ENCODE peak calls at places on chromosomes 11 and 22, in nine cellular contexts. Q is AG09309, B is WERI-Rb-1, T is hepatocyte, H is coronary artery, O is A673, F is lower lobe of right lung, A is body of pancreas, W is epithelial cell of esophagus. P is an unnamed sample.

GRCh38 chr22:22764085-22764484 is 119.7 kb downstream of the GGTLC2 start:
- DNase-seq in O (no peak), F (no peak), W (no peak), A (no peak), Q (no peak), H (no peak), T (no peak), B (no peak), P (no peak)

GRCh38 chr11:120929090-120929489 is 94.8 kb upstream of the TBCEL start:
- DNase-seq in W (no peak), A (no peak), Q (no peak), F (no peak), B (no peak), H (no peak), T (no peak), O (no peak), P (peak)

GRCh38 chr22:31344369-31345330 is 1.5 kb downstream of the PATZ1 start:
- DNase-seq in A (peak), W (peak), F (peak), H (no peak), Q (no peak), T (peak), B (no peak), O (peak), P (peak)

GRCh38 chr11:66867425-66868040 is 10.7 kb downstream of the LRFN4 start:
- DNase-seq in O (no peak), A (no peak), F (no peak), B (peak), W (no peak), T (no peak), Q (no peak), H (no peak), P (no peak)

GRCh38 chr11:48001438-48002021 is 21.2 kb downstream of the PTPRJ start:
- DNase-seq in T (no peak), B (no peak), Q (peak), F (no peak), H (no peak), W (no peak), A (no peak), O (no peak), P (peak)

GRCh38 chr22:27985323-27986275 is 66.5 kb upstream of the PITPNB start:
- DNase-seq in T (no peak), H (peak), B (no peak), A (no peak), F (no peak), W (no peak), Q (no peak), O (no peak), P (no peak)

GRCh38 chr11:13271060-13271693 is 6.4 kb upstream of the BMAL1 start:
- DNase-seq in A (no peak), B (no peak), F (no peak), W (no peak), H (no peak), Q (no peak), T (no peak), O (no peak), P (no peak)

GRCh38 chr11:70758206-70758605 is 359.9 kb downstream of the CTTN start:
- DNase-seq in T (no peak), H (no peak), A (no peak), O (no peak), Q (no peak), F (no peak), B (no peak), W (no peak), P (no peak)

GRCh38 chr11:4123218-4123617 is 28.6 kb downstream of the RRM1 start:
- DNase-seq in T (no peak), F (no peak), H (no peak), W (no peak), A (no peak), O (no peak), B (no peak), Q (no peak), P (no peak)

GRCh38 chr11:122692444-122692843 is 36.9 kb downstream of the UBASH3B start:
- DNase-seq in O (no peak), T (no peak), F (no peak), H (no peak), Q (no peak), W (no peak), B (no peak), A (no peak), P (no peak)

GRCh38 chr11:70203749-70204465 is 811 bp downstream of the FADD start:
- DNase-seq in W (peak), F (peak), B (peak), O (peak), T (peak), A (peak), Q (peak), H (no peak), P (peak)

GRCh38 chr11:73342633-73343032 is 33.6 kb upstream of the RELT start:
- DNase-seq in O (no peak), T (peak), H (no peak), F (no peak), Q (no peak), B (no peak), A (no peak), W (peak), P (no peak)

GRCh38 chr22:28029201-28029948 is 110.3 kb upstream of the PITPNB start:
- DNase-seq in H (peak), A (peak), T (no peak), O (peak), B (no peak), Q (no peak), F (peak), W (no peak), P (peak)

GRCh38 chr11:75583710-75584658 is 21.9 kb downstream of the SERPINH1 start:
- DNase-seq in H (peak), O (peak), B (peak), T (peak), W (no peak), F (peak), Q (no peak), A (peak), P (peak)

GRCh38 chr22:44448271-44448780 is 49.7 kb downstream of the RTL6 start:
- DNase-seq in O (peak), B (no peak), H (no peak), F (no peak), T (peak), A (peak), W (peak), Q (peak), P (peak)

GRCh38 chr11:94788396-94788795 is 20.2 kb downstream of the AMOTL1 start:
- DNase-seq in A (no peak), O (no peak), H (no peak), W (no peak), B (no peak), F (no peak), Q (no peak), T (peak), P (no peak)

GRCh38 chr11:11427185-11427944 is 74.3 kb upstream of the CSNK2A3 start:
- DNase-seq in O (no peak), T (no peak), F (no peak), H (no peak), A (no peak), Q (no peak), B (no peak), W (no peak), P (no peak)

GRCh38 chr22:47221840-47222615 is 459.6 kb downstream of the TBC1D22A start:
- DNase-seq in B (no peak), T (no peak), Q (no peak), A (no peak), W (no peak), O (no peak), H (no peak), F (no peak), P (no peak)

GRCh38 chr11:119509969-119510401 is 87.0 kb upstream of the THY1 start:
- DNase-seq in O (peak), Q (peak), B (no peak), F (no peak), H (no peak), W (peak), A (no peak), T (peak), P (peak)

GRCh38 chr11:2313051-2313951 is 11.5 kb downstream of the TSPAN32 start:
- DNase-seq in W (no peak), Q (no peak), B (no peak), A (peak), T (no peak), F (peak), H (no peak), O (no peak), P (no peak)

GRCh38 chr22:24105018-24105360 is 76.3 kb upstream of the SUSD2 start:
- DNase-seq in O (no peak), A (no peak), B (peak), F (peak), W (no peak), T (peak), Q (no peak), H (no peak), P (peak)

GRCh38 chr11:117239295-117239694 is 6.8 kb downstream of the RNF214 start:
- DNase-seq in Q (peak), T (peak), O (no peak), A (no peak), F (no peak), W (peak), H (no peak), B (peak), P (peak)

GRCh38 chr11:19975414-19975990 is 184.8 kb downstream of the DBX1 start:
- DNase-seq in O (no peak), W (no peak), A (no peak), B (no peak), T (no peak), H (no peak), F (no peak), Q (no peak), P (no peak)

GRCh38 chr11:111469200-111469599 is 43.0 kb downstream of the BTG4 start:
- DNase-seq in T (no peak), B (peak), H (peak), W (no peak), Q (no peak), F (no peak), O (no peak), A (no peak), P (no peak)

GRCh38 chr11:13440100-13440855 is 22.7 kb downstream of the BTBD10 start:
- DNase-seq in A (peak), Q (peak), T (peak), B (no peak), F (no peak), H (no peak), O (peak), W (peak), P (peak)

GRCh38 chr11:27201454-27202302 is 161.1 kb downstream of the BBOX1 start:
- DNase-seq in T (peak), B (peak), A (peak), Q (peak), H (no peak), O (peak), F (peak), W (peak), P (peak)

GRCh38 chr22:20866716-20867115 is 7.9 kb downstream of the SNAP29 start:
- DNase-seq in W (no peak), O (no peak), B (no peak), A (no peak), H (no peak), T (no peak), Q (no peak), F (no peak), P (no peak)

GRCh38 chr11:62337682-62338181 is 484 bp downstream of the ASRGL1 start:
- DNase-seq in W (peak), O (peak), T (peak), B (peak), F (peak), H (no peak), A (peak), Q (no peak), P (peak)

GRCh38 chr11:9982796-9983579 is 311.0 kb downstream of the SBF2 start:
- DNase-seq in O (peak), W (peak), H (no peak), B (peak), Q (no peak), T (peak), F (no peak), A (no peak), P (peak)

GRCh38 chr11:34614334-34615113 is 6.4 kb upstream of the EHF start:
- DNase-seq in A (no peak), O (no peak), B (no peak), W (no peak), T (no peak), F (no peak), H (no peak), Q (peak), P (peak)

GRCh38 chr11:119120639-119121007 is 757 bp upstream of the HINFP start:
- DNase-seq in W (no peak), Q (no peak), O (peak), A (no peak), B (peak), T (peak), F (no peak), H (no peak), P (peak)

GRCh38 chr11:108338750-108339149 is 115.9 kb downstream of the ATM start:
- DNase-seq in B (no peak), A (no peak), O (no peak), T (no peak), W (peak), H (no peak), F (no peak), Q (no peak), P (no peak)

GRCh38 chr11:130725417-130726233 is 190.7 kb downstream of the SNX19 start:
- DNase-seq in W (peak), O (no peak), Q (no peak), F (no peak), H (no peak), T (no peak), B (no peak), A (no peak), P (no peak)

GRCh38 chr22:36225333-36225922 is 13.9 kb downstream of the APOL2 start:
- DNase-seq in F (no peak), A (no peak), B (no peak), W (no peak), H (peak), O (no peak), T (no peak), Q (no peak), P (no peak)

GRCh38 chr11:122440783-122441701 is 214.5 kb upstream of the UBASH3B start:
- DNase-seq in Q (no peak), A (peak), H (no peak), B (no peak), O (peak), W (no peak), F (no peak), T (peak), P (peak)

GRCh38 chr11:330694-331314 is 10.1 kb upstream of the IFITM3 start:
- DNase-seq in O (no peak), A (no peak), T (no peak), W (no peak), F (no peak), H (peak), Q (no peak), B (no peak), P (no peak)

GRCh38 chr11:132772712-132773545 is 759.4 kb downstream of the OPCML start:
- DNase-seq in T (no peak), H (no peak), Q (no peak), B (no peak), W (no peak), A (no peak), O (peak), F (no peak), P (no peak)

GRCh38 chr11:20090654-20091374 is 69.5 kb downstream of the DBX1 start:
- DNase-seq in Q (no peak), T (no peak), B (peak), W (no peak), O (no peak), H (no peak), F (no peak), A (no peak), P (no peak)

GRCh38 chr22:46077669-46078099 is 72.6 kb upstream of the PPARA start:
- DNase-seq in H (peak), F (peak), B (no peak), W (no peak), O (peak), Q (no peak), A (peak), T (no peak), P (no peak)

GRCh38 chr11:35751664-35752061 is 89.1 kb downstream of the TRIM44 start:
- DNase-seq in F (no peak), T (no peak), B (no peak), H (no peak), W (peak), O (no peak), Q (no peak), A (no peak), P (no peak)

GRCh38 chr11:57499983-57500461 is 15.5 kb downstream of the SLC43A1 start:
- DNase-seq in O (no peak), Q (no peak), B (no peak), H (no peak), F (no peak), A (no peak), W (no peak), T (no peak), P (no peak)
- H3K4me3 ChIP-seq in O (peak), Q (peak), B (peak), H (peak), F (peak), A (no peak), W (peak), T (no peak), P (peak)

GRCh38 chr22:48782817-48783511 is 1044.7 kb downstream of the BRD1 start:
- DNase-seq in Q (no peak), H (peak), O (peak), T (no peak), W (no peak), B (peak), A (no peak), F (no peak), P (no peak)
- TF ChIP-seq CTCF in Q (no peak), H (no peak), O (peak), T (peak), W (no peak), B (peak), A (no peak), F (peak), P (no peak)

GRCh38 chr22:38081636-38081940 is 2.4 kb downstream of the SLC16A8 start:
- DNase-seq in W (no peak), F (peak), O (no peak), H (no peak), T (no peak), Q (no peak), B (no peak), A (no peak), P (no peak)

GRCh38 chr22:38079804-38080203 is 4.2 kb downstream of the SLC16A8 start:
- DNase-seq in A (no peak), W (no peak), T (no peak), H (no peak), F (peak), O (no peak), B (no peak), Q (no peak), P (no peak)

GRCh38 chr22:38081941-38082828 is 1.8 kb downstream of the SLC16A8 start:
- DNase-seq in H (no peak), O (no peak), Q (no peak), W (no peak), F (peak), T (no peak), B (no peak), A (no peak), P (no peak)

GRCh38 chr22:38080468-38080846 is 3.5 kb downstream of the SLC16A8 start:
- DNase-seq in T (no peak), W (no peak), B (no peak), H (no peak), Q (no peak), A (no peak), F (no peak), O (no peak), P (no peak)

GRCh38 chr22:38080847-38081635 is 2.9 kb downstream of the SLC16A8 start:
- DNase-seq in F (peak), A (no peak), T (peak), Q (no peak), H (no peak), B (no peak), W (peak), O (peak), P (peak)
- H3K4me3 ChIP-seq in F (peak), A (no peak), T (no peak), Q (no peak), H (peak), B (no peak), W (peak), O (peak), P (no peak)

DNA sequence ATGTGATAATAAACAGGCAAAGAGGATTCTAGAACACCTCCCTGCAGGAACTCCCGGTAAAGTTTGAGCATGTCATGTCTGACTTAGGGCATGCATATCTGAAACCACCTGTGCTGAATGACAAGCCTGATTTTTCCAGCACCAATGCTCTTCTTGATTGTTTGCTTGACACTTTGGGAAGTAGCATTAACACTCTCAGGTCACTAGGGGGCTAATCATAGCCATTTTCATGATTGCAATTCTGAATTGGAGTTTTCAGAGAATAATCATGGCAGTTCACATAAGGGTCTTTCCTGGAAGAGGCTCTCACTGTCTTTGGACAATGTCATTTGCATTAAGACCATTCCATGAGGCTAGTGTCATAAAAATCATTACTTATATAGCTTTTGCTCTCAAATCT is 234.4 kb upstream of the MTNR1B start:
- DNase-seq in A (no peak), H (no peak), Q (no peak), O (peak), T (no peak), W (peak), B (no peak), F (no peak), P (no peak)
- TF ChIP-seq CTCF in A (no peak), H (no peak), Q (peak), O (peak), T (peak), W (peak), B (peak), F (no peak), P (peak)